ENCODE peak calls at places on chromosomes 1 and 21, in nine cellular contexts. T, Y, L, E, G, W, H, P and U are unnamed samples.

GRCh38 chr1:36203554-36204346 is 20.5 kb upstream of the THRAP3 start:
- DNase-seq in T (peak; percentile 76), Y (peak; percentile 52), L (peak; percentile 67), E (no peak), G (no peak), W (no peak), H (peak; percentile 43), P (peak; percentile 37), U (peak; percentile 78)

GRCh38 chr1:36172983-36173382 is 17.0 kb downstream of the MAP7D1 start:
- DNase-seq in T (no peak), Y (peak; percentile 86), L (no peak), E (no peak), G (no peak), W (no peak), H (no peak), P (peak; percentile 18), U (no peak)

GRCh38 chr1:183702087-183702812 is 49.1 kb upstream of the APOBEC4 start:
- DNase-seq in T (no peak), Y (peak; percentile 45), L (no peak), E (no peak), G (no peak), W (no peak), H (no peak), P (peak; percentile 26), U (no peak)

GRCh38 chr1:27632387-27633297 is 2.3 kb downstream of the FGR start:
- DNase-seq in T (no peak), Y (no peak), L (no peak), E (no peak), G (no peak), W (no peak), H (no peak), P (no peak), U (no peak)

GRCh38 chr21:30463713-30464112 is 16.5 kb downstream of the KRTAP19-1 start:
- DNase-seq in T (no peak), Y (no peak), L (no peak), E (peak; percentile 4), G (no peak), W (no peak), H (no peak), P (no peak), U (no peak)

GRCh38 chr1:233665575-233666270 is 51.8 kb downstream of the KCNK1 start:
- DNase-seq in T (no peak), Y (no peak), L (no peak), E (no peak), G (no peak), W (no peak), H (no peak), P (no peak), U (no peak)

GRCh38 chr1:218344814-218345672 is at the start of gene TGFB2:
- DNase-seq in T (peak; percentile 39), Y (peak; percentile 85), L (no peak), E (peak; percentile 92), G (no peak), W (peak; percentile 64), H (peak; percentile 59), P (peak; percentile 82), U (peak; percentile 80)

GRCh38 chr21:46344219-46344915 is 20.4 kb downstream of the PCNT start:
- DNase-seq in T (no peak), Y (no peak), L (no peak), E (no peak), G (no peak), W (no peak), H (no peak), P (no peak), U (no peak)

DNA sequence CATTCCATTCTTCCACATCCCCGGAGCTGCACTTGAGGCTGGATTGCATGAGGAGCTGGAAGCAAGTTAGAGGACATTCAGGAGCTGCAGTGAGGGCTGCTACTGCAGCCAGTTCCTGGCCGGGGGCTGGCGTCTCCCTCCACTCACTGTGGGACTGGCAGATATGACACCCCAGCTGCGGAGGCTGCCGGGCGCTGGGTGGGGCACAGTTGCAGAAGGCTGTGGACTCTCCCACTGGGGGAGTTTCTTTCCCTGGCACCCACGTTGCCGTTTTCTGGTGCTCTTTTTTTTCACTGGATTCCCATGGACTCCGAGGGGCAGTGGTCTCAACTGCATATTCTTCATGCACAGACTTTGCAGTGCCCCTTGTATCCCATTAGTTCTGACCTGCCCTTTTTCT is 351.1 kb upstream of the AJAP1 start:
- DNase-seq in T (no peak), Y (no peak), L (no peak), E (no peak), G (no peak), W (no peak), H (no peak), P (no peak), U (no peak)
- H3K27ac ChIP-seq in T (no peak overlapping the region), Y (no peak overlapping the region), L (no peak overlapping the region), E (no peak overlapping the region), G (no peak overlapping the region), W (no peak overlapping the region), H (no peak overlapping the region), P (no peak overlapping the region), U (no peak overlapping the region)

DNA sequence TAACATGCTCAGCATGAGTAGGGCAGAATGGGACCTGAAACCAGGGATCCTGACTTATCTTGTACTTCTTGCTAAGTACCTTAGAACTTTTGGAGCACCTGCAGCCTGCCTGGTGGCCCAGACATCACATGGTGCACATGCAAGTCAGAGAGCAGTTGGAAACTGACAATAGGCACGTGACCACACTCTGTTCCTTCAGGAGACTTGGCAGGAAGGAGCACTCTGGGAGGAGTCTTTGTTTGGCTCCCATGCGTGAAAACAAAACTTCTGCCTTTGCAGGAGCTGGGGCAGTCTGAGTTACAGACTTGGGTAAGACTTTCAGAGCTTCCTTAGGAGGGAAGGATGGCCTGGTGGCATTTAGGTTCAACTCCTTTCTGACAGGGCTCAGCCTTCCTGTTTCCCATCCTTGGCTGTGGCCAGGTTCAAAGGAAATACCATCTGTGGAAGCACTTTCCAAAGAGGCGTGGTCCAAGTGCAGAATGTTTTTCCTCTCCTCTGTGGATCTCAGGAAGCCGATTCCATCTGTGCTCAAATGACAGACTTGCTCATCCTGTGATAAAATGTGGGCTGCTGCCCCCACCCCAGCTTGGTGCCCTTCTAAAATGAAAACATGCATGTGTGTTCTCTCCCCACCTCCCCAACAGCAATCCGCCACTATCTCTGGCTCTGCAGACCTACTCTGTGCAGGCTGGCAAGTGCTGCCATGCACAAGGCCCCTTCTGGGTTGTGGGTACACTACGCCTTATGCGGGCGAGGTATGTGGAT is 14.1 kb upstream of the ZNF436 start:
- DNase-seq in T (no peak), Y (no peak), L (no peak), E (no peak), G (no peak), W (no peak), H (no peak), P (no peak), U (no peak)
- H3K27me3 ChIP-seq in T (no peaks in the 10 kb centered on the region), Y (no peaks in the 10 kb centered on the region), L (no peaks in the 10 kb centered on the region), E (no peaks in the 10 kb centered on the region), G (no peaks in the 10 kb centered on the region), W (no peaks in the 10 kb centered on the region), H (peaks cover 34% of the 10 kb centered on the region), P (no peaks in the 10 kb centered on the region), U (no peaks in the 10 kb centered on the region)

GRCh38 chr1:209772116-209772515 is 12.2 kb downstream of the C1orf74 start:
- DNase-seq in T (no peak), Y (no peak), L (no peak), E (no peak), G (no peak), W (no peak), H (no peak), P (no peak), U (no peak)

GRCh38 chr1:209774592-209774991 is 9.8 kb downstream of the C1orf74 start:
- DNase-seq in T (no peak), Y (no peak), L (no peak), E (no peak), G (no peak), W (no peak), H (no peak), P (no peak), U (no peak)

GRCh38 chr1:209780276-209780675 is 4.1 kb downstream of the C1orf74 start:
- DNase-seq in T (no peak), Y (no peak), L (no peak), E (no peak), G (no peak), W (no peak), H (no peak), P (no peak), U (no peak)

GRCh38 chr1:209777587-209777986 is 6.8 kb downstream of the C1orf74 start:
- DNase-seq in T (no peak), Y (no peak), L (no peak), E (no peak), G (no peak), W (no peak), H (no peak), P (no peak), U (no peak)

DNA sequence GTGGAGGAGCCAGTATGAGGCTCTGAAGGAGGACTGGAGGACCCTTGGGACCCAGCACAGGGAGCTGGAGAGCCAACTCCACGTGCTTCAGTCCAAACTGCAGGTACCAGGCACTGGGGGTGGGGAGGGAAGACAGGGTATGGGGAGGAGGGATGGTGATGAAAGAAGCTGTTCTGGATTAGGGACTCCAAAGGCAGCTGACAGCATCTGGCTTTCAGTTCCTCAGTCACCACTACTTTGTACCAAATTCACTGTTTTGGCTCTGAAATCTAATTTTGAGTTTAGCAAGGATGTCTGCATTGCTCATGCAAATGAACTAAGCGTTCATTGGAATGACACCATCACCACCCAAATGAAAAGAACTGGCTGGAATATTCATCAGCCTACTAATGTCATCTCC is 8.7 kb downstream of the C1orf74 start:
- DNase-seq in T (no peak), Y (no peak), L (no peak), E (no peak), G (no peak), W (no peak), H (no peak), P (no peak), U (no peak)
- H3K27ac ChIP-seq in T (no peak overlapping the region), Y (no peak overlapping the region), L (no peak overlapping the region), E (no peak overlapping the region), G (no peak overlapping the region), W (no peak overlapping the region), H (no peak overlapping the region), P (no peak overlapping the region), U (no peak overlapping the region)

GRCh38 chr1:3037281-3038040 is 16.2 kb downstream of the ACTRT2 start:
- DNase-seq in T (no peak), Y (no peak), L (no peak), E (no peak), G (no peak), W (no peak), H (no peak), P (no peak), U (peak; percentile 52)

GRCh38 chr1:3036646-3037280 is 15.5 kb downstream of the ACTRT2 start:
- DNase-seq in T (no peak), Y (no peak), L (no peak), E (no peak), G (no peak), W (no peak), H (no peak), P (no peak), U (no peak)

GRCh38 chr1:3034728-3035610 is 13.7 kb downstream of the ACTRT2 start:
- DNase-seq in T (no peak), Y (no peak), L (no peak), E (no peak), G (no peak), W (no peak), H (no peak), P (no peak), U (no peak)

GRCh38 chr1:3034162-3034561 is 12.9 kb downstream of the ACTRT2 start:
- DNase-seq in T (no peak), Y (no peak), L (no peak), E (no peak), G (no peak), W (no peak), H (no peak), P (no peak), U (peak; percentile 45)

DNA sequence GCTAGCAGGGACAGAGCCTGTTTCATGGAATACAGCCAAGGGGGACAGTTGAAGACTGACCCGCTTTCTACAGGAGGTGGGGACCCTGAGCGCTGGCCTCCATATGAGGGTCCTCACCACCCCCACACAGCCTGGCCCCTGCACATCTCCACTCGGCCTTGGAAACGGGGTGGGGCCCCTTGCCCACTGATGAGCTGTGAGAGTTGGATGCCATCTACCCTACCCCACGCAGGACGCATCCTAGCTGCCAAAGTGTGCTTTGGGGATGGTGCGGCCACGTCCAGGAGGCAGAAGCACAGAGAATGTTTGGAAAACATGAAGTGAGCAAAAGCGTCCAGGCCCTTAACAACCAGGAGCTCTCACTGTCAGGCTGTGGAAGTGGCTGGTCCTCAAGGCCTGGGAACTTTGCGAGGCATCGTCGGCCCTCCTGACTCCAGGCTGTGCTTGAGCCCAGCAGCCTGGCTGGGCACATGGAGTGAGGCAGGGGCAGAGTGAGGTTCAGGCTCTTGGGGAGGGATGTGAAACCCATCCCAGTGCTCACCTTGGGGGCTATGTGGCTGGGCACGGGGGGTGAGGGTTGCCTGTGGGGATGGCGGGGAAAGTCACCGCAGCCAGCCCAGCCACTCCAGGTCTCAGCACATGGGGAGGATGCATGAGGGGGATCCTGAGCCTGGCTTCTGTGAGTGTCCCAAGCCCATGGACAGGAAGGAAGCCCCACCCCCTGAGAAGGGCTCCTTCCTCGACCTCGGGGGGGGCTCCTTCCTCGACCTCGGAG is 14.8 kb downstream of the ACTRT2 start:
- DNase-seq in T (no peak), Y (no peak), L (no peak), E (no peak), G (no peak), W (no peak), H (no peak), P (no peak), U (no peak)
- H3K27me3 ChIP-seq in T (no peaks in the 10 kb centered on the region), Y (no peaks in the 10 kb centered on the region), L (peaks cover 41% of the 10 kb centered on the region), E (peaks cover 5% of the 10 kb centered on the region), G (peaks cover 17% of the 10 kb centered on the region), W (peaks cover 3% of the 10 kb centered on the region), H (no peaks in the 10 kb centered on the region), P (peaks cover 97% of the 10 kb centered on the region), U (no peaks in the 10 kb centered on the region)